ENCODE peak calls at places on chromosomes 6 and 20, in six cellular contexts. One of them, this sample, is unnamed.
A peak's percentile ranks its signal among the peaks of the same experiment; 100 is the strongest.

GRCh38 chr20:58213112-58213511 is 15.3 kb downstream of the ANKRD60 start:
- DNase-seq in Calu3: no peak
- DNase-seq in upper lobe of right lung: no peak
- DNase-seq in endothelial cell: no peak
- DNase-seq in left ventricle myocardium inferior: no peak
- DNase-seq in sigmoid colon: no peak
- DNase-seq in this sample: no peak

GRCh38 chr6:2749972-2750600 is 636 bp downstream of the MYLK4 start:
- DNase-seq in sigmoid colon: no peak
- DNase-seq in left ventricle myocardium inferior: peak; percentile 51
- DNase-seq in Calu3: peak; percentile 63
- DNase-seq in endothelial cell: peak; percentile 67
- DNase-seq in upper lobe of right lung: no peak
- DNase-seq in this sample: no peak

GRCh38 chr6:52562915-52563314 is 13.9 kb downstream of the TRAM2 start:
- DNase-seq in sigmoid colon: no peak
- DNase-seq in upper lobe of right lung: no peak
- DNase-seq in Calu3: no peak
- DNase-seq in endothelial cell: no peak
- DNase-seq in left ventricle myocardium inferior: no peak
- DNase-seq in this sample: no peak

GRCh38 chr6:6686748-6687601 is 98.5 kb downstream of the LY86 start:
- DNase-seq in upper lobe of right lung: peak; percentile 98
- DNase-seq in Calu3: peak; percentile 97
- DNase-seq in endothelial cell: peak; percentile 95
- DNase-seq in sigmoid colon: peak; percentile 88
- DNase-seq in left ventricle myocardium inferior: peak; percentile 94
- DNase-seq in this sample: no peak

GRCh38 chr20:1187605-1188171 is 2.9 kb upstream of the TMEM74B start:
- DNase-seq in left ventricle myocardium inferior: no peak
- DNase-seq in Calu3: no peak
- DNase-seq in endothelial cell: no peak
- DNase-seq in sigmoid colon: no peak
- DNase-seq in upper lobe of right lung: no peak
- DNase-seq in this sample: no peak

GRCh38 chr6:7150381-7151064 is 42.8 kb downstream of the RREB1 start:
- DNase-seq in sigmoid colon: no peak
- DNase-seq in upper lobe of right lung: no peak
- DNase-seq in Calu3: no peak
- DNase-seq in endothelial cell: no peak
- DNase-seq in left ventricle myocardium inferior: no peak
- DNase-seq in this sample: no peak

GRCh38 chr6:46815130-46815529 is 21.9 kb downstream of the MEP1A start:
- DNase-seq in sigmoid colon: no peak
- DNase-seq in left ventricle myocardium inferior: no peak
- DNase-seq in upper lobe of right lung: no peak
- DNase-seq in Calu3: peak; percentile 23
- DNase-seq in endothelial cell: no peak
- DNase-seq in this sample: no peak

GRCh38 chr20:4875578-4876067 is 125.7 kb downstream of the SLC23A2 start:
- DNase-seq in Calu3: no peak
- DNase-seq in left ventricle myocardium inferior: no peak
- DNase-seq in sigmoid colon: no peak
- DNase-seq in endothelial cell: no peak
- DNase-seq in upper lobe of right lung: no peak
- DNase-seq in this sample: no peak

GRCh38 chr20:35561268-35561667 is 19.4 kb downstream of the ERGIC3 start:
- DNase-seq in endothelial cell: peak; percentile 25
- DNase-seq in sigmoid colon: no peak
- DNase-seq in upper lobe of right lung: peak; percentile 66
- DNase-seq in Calu3: peak; percentile 28
- DNase-seq in left ventricle myocardium inferior: no peak
- DNase-seq in this sample: peak; percentile 39

GRCh38 chr20:25532015-25532751 is 53.1 kb downstream of the NINL start:
- DNase-seq in upper lobe of right lung: no peak
- DNase-seq in sigmoid colon: no peak
- DNase-seq in left ventricle myocardium inferior: no peak
- DNase-seq in endothelial cell: peak; percentile 43
- DNase-seq in Calu3: peak; percentile 23
- DNase-seq in this sample: no peak

GRCh38 chr20:18272451-18272850 is 15.9 kb upstream of the ZNF133 start:
- DNase-seq in left ventricle myocardium inferior: peak; percentile 41
- DNase-seq in sigmoid colon: no peak
- DNase-seq in Calu3: no peak
- DNase-seq in endothelial cell: no peak
- DNase-seq in upper lobe of right lung: no peak
- DNase-seq in this sample: no peak

GRCh38 chr20:51043811-51044210 is 20.9 kb upstream of the KCNG1 start:
- DNase-seq in endothelial cell: no peak
- DNase-seq in Calu3: no peak
- DNase-seq in upper lobe of right lung: no peak
- DNase-seq in sigmoid colon: no peak
- DNase-seq in left ventricle myocardium inferior: no peak
- DNase-seq in this sample: no peak

GRCh38 chr6:166592818-166593217 is 6.3 kb upstream of the RAMACL start:
- DNase-seq in left ventricle myocardium inferior: no peak
- DNase-seq in sigmoid colon: no peak
- DNase-seq in Calu3: no peak
- DNase-seq in upper lobe of right lung: no peak
- DNase-seq in endothelial cell: no peak
- DNase-seq in this sample: no peak

GRCh38 chr6:137715589-137716045 is 151.4 kb upstream of the TNFAIP3 start:
- DNase-seq in left ventricle myocardium inferior: no peak
- DNase-seq in upper lobe of right lung: no peak
- DNase-seq in endothelial cell: no peak
- DNase-seq in sigmoid colon: no peak
- DNase-seq in Calu3: no peak
- DNase-seq in this sample: no peak

GRCh38 chr20:46230811-46231282 is 77.5 kb downstream of the CDH22 start:
- DNase-seq in upper lobe of right lung: no peak
- DNase-seq in Calu3: peak; percentile 68
- DNase-seq in left ventricle myocardium inferior: peak; percentile 33
- DNase-seq in endothelial cell: peak; percentile 73
- DNase-seq in sigmoid colon: no peak
- DNase-seq in this sample: no peak

GRCh38 chr20:46228671-46229070 is 79.6 kb downstream of the CDH22 start:
- DNase-seq in left ventricle myocardium inferior: no peak
- DNase-seq in sigmoid colon: no peak
- DNase-seq in upper lobe of right lung: no peak
- DNase-seq in endothelial cell: no peak
- DNase-seq in Calu3: no peak
- DNase-seq in this sample: no peak

GRCh38 chr20:46226602-46227001 is 81.7 kb downstream of the CDH22 start:
- DNase-seq in left ventricle myocardium inferior: no peak
- DNase-seq in endothelial cell: no peak
- DNase-seq in Calu3: no peak
- DNase-seq in upper lobe of right lung: no peak
- DNase-seq in sigmoid colon: no peak
- DNase-seq in this sample: no peak

GRCh38 chr20:46229478-46229877 is 78.8 kb downstream of the CDH22 start:
- DNase-seq in endothelial cell: no peak
- DNase-seq in Calu3: no peak
- DNase-seq in left ventricle myocardium inferior: no peak
- DNase-seq in upper lobe of right lung: no peak
- DNase-seq in sigmoid colon: no peak
- DNase-seq in this sample: no peak

DNA sequence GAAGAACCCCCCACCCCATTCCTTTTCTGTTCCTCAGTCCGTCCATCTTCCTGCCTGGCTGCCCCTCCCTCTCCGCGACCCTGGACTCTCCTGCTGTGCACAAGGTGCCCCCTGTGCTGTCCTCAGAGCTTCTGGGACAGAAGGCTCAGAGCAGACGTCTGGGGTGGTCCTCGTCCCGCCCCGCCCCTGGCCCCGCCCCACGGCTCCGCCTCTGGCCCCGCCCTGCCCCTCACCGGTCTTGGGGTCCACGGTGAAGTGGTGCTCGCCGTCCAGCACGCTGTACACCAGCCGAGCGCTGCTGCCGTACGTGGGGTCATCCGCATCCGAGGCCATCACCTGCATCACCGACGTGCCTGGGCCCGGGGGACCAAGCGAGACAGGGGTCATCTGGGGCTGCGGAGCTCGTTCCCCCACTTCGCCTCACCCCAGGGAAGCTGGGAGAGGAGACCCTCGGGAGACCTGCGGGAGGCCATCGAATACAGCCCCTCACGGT is 81.0 kb downstream of the CDH22 start:
- DNase-seq in Calu3: no peak
- DNase-seq in left ventricle myocardium inferior: no peak
- DNase-seq in endothelial cell: no peak
- DNase-seq in upper lobe of right lung: no peak
- DNase-seq in sigmoid colon: no peak
- DNase-seq in this sample: no peak
- TF ChIP-seq CTCF in Calu3: no peak
- TF ChIP-seq CTCF in left ventricle myocardium inferior: no peak
- TF ChIP-seq CTCF in endothelial cell: no peak
- TF ChIP-seq CTCF in upper lobe of right lung: no peak
- TF ChIP-seq CTCF in sigmoid colon: no peak
- TF ChIP-seq CTCF in this sample: no peak

GRCh38 chr20:37756234-37756633 is 62.4 kb downstream of the CTNNBL1 start:
- DNase-seq in left ventricle myocardium inferior: no peak
- DNase-seq in endothelial cell: no peak
- DNase-seq in Calu3: no peak
- DNase-seq in sigmoid colon: no peak
- DNase-seq in upper lobe of right lung: no peak
- DNase-seq in this sample: no peak

GRCh38 chr20:37759761-37760209 is 66.0 kb downstream of the CTNNBL1 start:
- DNase-seq in Calu3: no peak
- DNase-seq in left ventricle myocardium inferior: no peak
- DNase-seq in endothelial cell: no peak
- DNase-seq in upper lobe of right lung: no peak
- DNase-seq in sigmoid colon: no peak
- DNase-seq in this sample: no peak

GRCh38 chr20:37758332-37758731 is 64.5 kb downstream of the CTNNBL1 start:
- DNase-seq in Calu3: peak; percentile 35
- DNase-seq in upper lobe of right lung: no peak
- DNase-seq in left ventricle myocardium inferior: peak; percentile 18
- DNase-seq in endothelial cell: peak; percentile 9
- DNase-seq in sigmoid colon: no peak
- DNase-seq in this sample: no peak

GRCh38 chr20:37755665-37756064 is 61.8 kb downstream of the CTNNBL1 start:
- DNase-seq in Calu3: no peak
- DNase-seq in sigmoid colon: no peak
- DNase-seq in upper lobe of right lung: no peak
- DNase-seq in left ventricle myocardium inferior: peak; percentile 27
- DNase-seq in endothelial cell: no peak
- DNase-seq in this sample: no peak

GRCh38 chr20:37757550-37757949 is 63.7 kb downstream of the CTNNBL1 start:
- DNase-seq in upper lobe of right lung: no peak
- DNase-seq in endothelial cell: no peak
- DNase-seq in left ventricle myocardium inferior: no peak
- DNase-seq in sigmoid colon: no peak
- DNase-seq in Calu3: no peak
- DNase-seq in this sample: no peak
- TF ChIP-seq CTCF in upper lobe of right lung: no peak
- TF ChIP-seq CTCF in endothelial cell: no peak
- TF ChIP-seq CTCF in left ventricle myocardium inferior: peak; percentile 36
- TF ChIP-seq CTCF in sigmoid colon: no peak
- TF ChIP-seq CTCF in Calu3: no peak
- TF ChIP-seq CTCF in this sample: peak; percentile 20

DNA sequence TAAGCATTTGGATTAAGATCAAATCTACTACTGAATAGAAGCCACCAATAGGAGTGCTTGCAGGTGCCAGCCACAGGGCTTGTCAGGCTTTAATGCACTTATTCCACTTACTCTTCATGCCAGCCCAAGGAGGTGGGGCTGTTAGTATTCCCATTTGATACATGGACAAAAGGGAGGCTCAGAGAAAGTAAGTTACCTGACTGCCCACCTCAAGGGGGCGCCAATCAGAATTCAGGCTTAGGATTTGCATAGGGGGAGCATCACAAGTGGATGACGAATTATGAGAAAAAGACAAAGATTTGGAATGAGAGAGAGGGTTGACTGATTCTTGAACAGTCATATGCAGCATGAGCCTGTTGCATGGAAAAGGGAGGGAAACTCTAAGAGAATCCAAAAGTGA is 188.4 kb upstream of the TSHZ2 start:
- DNase-seq in Calu3: no peak
- DNase-seq in endothelial cell: peak; percentile 44
- DNase-seq in sigmoid colon: no peak
- DNase-seq in left ventricle myocardium inferior: no peak
- DNase-seq in upper lobe of right lung: no peak
- DNase-seq in this sample: no peak
- TF ChIP-seq CTCF in Calu3: peak; percentile 20
- TF ChIP-seq CTCF in endothelial cell: peak; percentile 68
- TF ChIP-seq CTCF in sigmoid colon: no peak
- TF ChIP-seq CTCF in left ventricle myocardium inferior: peak; percentile 25
- TF ChIP-seq CTCF in upper lobe of right lung: peak; percentile 25
- TF ChIP-seq CTCF in this sample: peak; percentile 28

GRCh38 chr6:107496041-107496440 is 6.1 kb downstream of the SOBP start:
- DNase-seq in endothelial cell: no peak
- DNase-seq in left ventricle myocardium inferior: no peak
- DNase-seq in sigmoid colon: no peak
- DNase-seq in Calu3: no peak
- DNase-seq in upper lobe of right lung: no peak
- DNase-seq in this sample: no peak

GRCh38 chr6:107495196-107495643 is 5.3 kb downstream of the SOBP start:
- DNase-seq in upper lobe of right lung: no peak
- DNase-seq in Calu3: no peak
- DNase-seq in endothelial cell: no peak
- DNase-seq in left ventricle myocardium inferior: no peak
- DNase-seq in sigmoid colon: peak; percentile 70
- DNase-seq in this sample: no peak

GRCh38 chr6:107491059-107491609 is 1.2 kb downstream of the SOBP start:
- DNase-seq in Calu3: peak; percentile 28
- DNase-seq in endothelial cell: peak; percentile 66
- DNase-seq in sigmoid colon: peak; percentile 91
- DNase-seq in left ventricle myocardium inferior: peak; percentile 84
- DNase-seq in upper lobe of right lung: peak; percentile 78
- DNase-seq in this sample: peak; percentile 90

GRCh38 chr6:107491791-107492674 is 2.1 kb downstream of the SOBP start:
- DNase-seq in endothelial cell: no peak
- DNase-seq in sigmoid colon: no peak
- DNase-seq in upper lobe of right lung: no peak
- DNase-seq in Calu3: no peak
- DNase-seq in left ventricle myocardium inferior: peak; percentile 64
- DNase-seq in this sample: no peak

DNA sequence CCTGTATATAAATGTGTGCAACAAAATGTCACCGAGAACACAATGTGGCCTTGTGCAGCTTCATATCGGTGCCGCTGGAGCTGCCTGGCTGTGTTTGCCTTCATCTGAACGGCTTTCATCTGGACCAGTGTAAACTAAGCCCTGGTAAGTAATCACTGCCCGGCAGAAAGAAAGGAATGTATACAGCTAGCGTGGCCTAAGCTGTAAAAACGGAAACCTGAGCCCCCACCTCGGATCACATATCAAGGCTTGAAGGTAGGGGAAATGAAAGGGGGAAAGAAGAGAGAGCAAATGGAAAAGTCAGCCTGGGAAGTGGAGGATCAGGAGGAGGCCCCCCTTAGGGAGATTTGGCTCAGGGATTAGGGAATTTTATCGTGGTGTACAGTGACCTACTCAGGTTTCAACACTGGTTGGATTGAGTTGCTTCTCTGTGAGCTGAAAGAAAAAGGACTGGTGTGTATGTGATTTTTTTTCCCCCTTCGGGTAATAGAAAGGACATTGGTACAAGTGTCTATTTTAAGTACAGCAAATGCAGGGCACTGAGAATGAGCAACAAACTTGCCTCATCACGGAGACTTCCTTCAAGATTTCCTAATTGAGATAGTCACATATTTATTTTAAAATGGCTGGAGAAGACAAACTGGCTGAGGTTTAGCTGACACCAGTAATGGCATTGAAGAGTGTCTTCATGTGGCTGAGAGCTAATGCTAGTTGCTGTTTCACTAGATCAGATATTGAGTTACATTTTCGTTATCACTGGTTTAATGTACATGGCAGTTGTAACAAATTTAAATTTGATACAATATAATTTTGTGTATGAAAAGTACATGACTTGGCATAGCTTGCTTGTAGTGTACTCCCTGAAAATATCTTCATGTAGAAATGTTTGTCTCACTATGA is 3.5 kb downstream of the SOBP start:
- DNase-seq in endothelial cell: no peak
- DNase-seq in left ventricle myocardium inferior: no peak
- DNase-seq in upper lobe of right lung: no peak
- DNase-seq in sigmoid colon: no peak
- DNase-seq in Calu3: no peak
- DNase-seq in this sample: no peak
- TF ChIP-seq CTCF in endothelial cell: no peak
- TF ChIP-seq CTCF in left ventricle myocardium inferior: no peak
- TF ChIP-seq CTCF in upper lobe of right lung: no peak
- TF ChIP-seq CTCF in sigmoid colon: no peak
- TF ChIP-seq CTCF in Calu3: no peak
- TF ChIP-seq CTCF in this sample: no peak